ENCODE peak calls at places on chromosome 17, in seven cellular contexts. One of them, this sample, is unnamed.

GRCh38 chr17:673200-673681 is 41.4 kb downstream of the VPS53 start:
- DNase-seq in brain microvascular endothelial cell: no peak
- DNase-seq in stimulated activated CD4-positive, alpha-beta T cell treated with anti-CD3 and anti-CD28 coated beads, TNF-alpha, amount 100 ng/mL, for 24 hours: no peak
- DNase-seq in skeletal muscle cell: no peak
- DNase-seq in NCI-H2081: no peak
- DNase-seq in cardiac fibroblast: no peak
- DNase-seq in NK-92 treated with Interleukin-12 subunit alpha and Interleukin-12 subunit beta, amount 100 ng/mL, for 24 hours: no peak
- DNase-seq in this sample: no peak

GRCh38 chr17:79549111-79549915 is 61.5 kb downstream of the RBFOX3 start:
- DNase-seq in brain microvascular endothelial cell: no peak
- DNase-seq in stimulated activated CD4-positive, alpha-beta T cell treated with anti-CD3 and anti-CD28 coated beads, TNF-alpha, amount 100 ng/mL, for 24 hours: no peak
- DNase-seq in skeletal muscle cell: no peak
- DNase-seq in NCI-H2081: no peak
- DNase-seq in cardiac fibroblast: no peak
- DNase-seq in NK-92 treated with Interleukin-12 subunit alpha and Interleukin-12 subunit beta, amount 100 ng/mL, for 24 hours: no peak
- DNase-seq in this sample: no peak

GRCh38 chr17:74842146-74842598 is 17.5 kb downstream of the GRIN2C start:
- DNase-seq in brain microvascular endothelial cell: no peak
- DNase-seq in stimulated activated CD4-positive, alpha-beta T cell treated with anti-CD3 and anti-CD28 coated beads, TNF-alpha, amount 100 ng/mL, for 24 hours: no peak
- DNase-seq in skeletal muscle cell: no peak
- DNase-seq in NCI-H2081: no peak
- DNase-seq in cardiac fibroblast: no peak
- DNase-seq in NK-92 treated with Interleukin-12 subunit alpha and Interleukin-12 subunit beta, amount 100 ng/mL, for 24 hours: no peak
- DNase-seq in this sample: no peak

GRCh38 chr17:45341389-45342158 is 24.8 kb upstream of the MAP3K14 start:
- DNase-seq in brain microvascular endothelial cell: peak
- DNase-seq in stimulated activated CD4-positive, alpha-beta T cell treated with anti-CD3 and anti-CD28 coated beads, TNF-alpha, amount 100 ng/mL, for 24 hours: no peak
- DNase-seq in skeletal muscle cell: peak
- DNase-seq in NCI-H2081: peak
- DNase-seq in cardiac fibroblast: peak
- DNase-seq in NK-92 treated with Interleukin-12 subunit alpha and Interleukin-12 subunit beta, amount 100 ng/mL, for 24 hours: no peak
- DNase-seq in this sample: peak

GRCh38 chr17:29677139-29677834 is 54.6 kb upstream of the CORO6 start:
- DNase-seq in brain microvascular endothelial cell: no peak
- DNase-seq in stimulated activated CD4-positive, alpha-beta T cell treated with anti-CD3 and anti-CD28 coated beads, TNF-alpha, amount 100 ng/mL, for 24 hours: no peak
- DNase-seq in skeletal muscle cell: peak
- DNase-seq in NCI-H2081: no peak
- DNase-seq in cardiac fibroblast: peak
- DNase-seq in NK-92 treated with Interleukin-12 subunit alpha and Interleukin-12 subunit beta, amount 100 ng/mL, for 24 hours: no peak
- DNase-seq in this sample: peak

GRCh38 chr17:74758846-74759163 is 10.4 kb downstream of the NHERF1 start:
- DNase-seq in brain microvascular endothelial cell: no peak
- DNase-seq in stimulated activated CD4-positive, alpha-beta T cell treated with anti-CD3 and anti-CD28 coated beads, TNF-alpha, amount 100 ng/mL, for 24 hours: no peak
- DNase-seq in skeletal muscle cell: no peak
- DNase-seq in NCI-H2081: no peak
- DNase-seq in cardiac fibroblast: no peak
- DNase-seq in NK-92 treated with Interleukin-12 subunit alpha and Interleukin-12 subunit beta, amount 100 ng/mL, for 24 hours: no peak
- DNase-seq in this sample: no peak

GRCh38 chr17:79883202-79883601 is 44.0 kb upstream of the CBX4 start:
- DNase-seq in brain microvascular endothelial cell: no peak
- DNase-seq in stimulated activated CD4-positive, alpha-beta T cell treated with anti-CD3 and anti-CD28 coated beads, TNF-alpha, amount 100 ng/mL, for 24 hours: no peak
- DNase-seq in skeletal muscle cell: no peak
- DNase-seq in NCI-H2081: no peak
- DNase-seq in cardiac fibroblast: no peak
- DNase-seq in NK-92 treated with Interleukin-12 subunit alpha and Interleukin-12 subunit beta, amount 100 ng/mL, for 24 hours: no peak
- DNase-seq in this sample: no peak

GRCh38 chr17:32783602-32784001 is 93.3 kb downstream of the MYO1D start:
- DNase-seq in brain microvascular endothelial cell: peak
- DNase-seq in stimulated activated CD4-positive, alpha-beta T cell treated with anti-CD3 and anti-CD28 coated beads, TNF-alpha, amount 100 ng/mL, for 24 hours: no peak
- DNase-seq in skeletal muscle cell: no peak
- DNase-seq in NCI-H2081: peak
- DNase-seq in cardiac fibroblast: peak
- DNase-seq in NK-92 treated with Interleukin-12 subunit alpha and Interleukin-12 subunit beta, amount 100 ng/mL, for 24 hours: no peak
- DNase-seq in this sample: peak

GRCh38 chr17:72365857-72366415 is 245.1 kb downstream of the SOX9 start:
- DNase-seq in brain microvascular endothelial cell: no peak
- DNase-seq in stimulated activated CD4-positive, alpha-beta T cell treated with anti-CD3 and anti-CD28 coated beads, TNF-alpha, amount 100 ng/mL, for 24 hours: no peak
- DNase-seq in skeletal muscle cell: no peak
- DNase-seq in NCI-H2081: no peak
- DNase-seq in cardiac fibroblast: peak
- DNase-seq in NK-92 treated with Interleukin-12 subunit alpha and Interleukin-12 subunit beta, amount 100 ng/mL, for 24 hours: no peak
- DNase-seq in this sample: peak

GRCh38 chr17:11285946-11286345 is 44.9 kb downstream of the SHISA6 start:
- DNase-seq in brain microvascular endothelial cell: no peak
- DNase-seq in stimulated activated CD4-positive, alpha-beta T cell treated with anti-CD3 and anti-CD28 coated beads, TNF-alpha, amount 100 ng/mL, for 24 hours: no peak
- DNase-seq in skeletal muscle cell: no peak
- DNase-seq in NCI-H2081: no peak
- DNase-seq in cardiac fibroblast: no peak
- DNase-seq in NK-92 treated with Interleukin-12 subunit alpha and Interleukin-12 subunit beta, amount 100 ng/mL, for 24 hours: no peak
- DNase-seq in this sample: no peak

GRCh38 chr17:81854974-81855774 is 5.2 kb downstream of the P4HB start:
- DNase-seq in brain microvascular endothelial cell: no peak
- DNase-seq in stimulated activated CD4-positive, alpha-beta T cell treated with anti-CD3 and anti-CD28 coated beads, TNF-alpha, amount 100 ng/mL, for 24 hours: no peak
- DNase-seq in skeletal muscle cell: no peak
- DNase-seq in NCI-H2081: peak
- DNase-seq in cardiac fibroblast: no peak
- DNase-seq in NK-92 treated with Interleukin-12 subunit alpha and Interleukin-12 subunit beta, amount 100 ng/mL, for 24 hours: no peak
- DNase-seq in this sample: no peak

GRCh38 chr17:18187816-18188761 is 4.5 kb downstream of the ALKBH5 start:
- DNase-seq in brain microvascular endothelial cell: no peak
- DNase-seq in stimulated activated CD4-positive, alpha-beta T cell treated with anti-CD3 and anti-CD28 coated beads, TNF-alpha, amount 100 ng/mL, for 24 hours: no peak
- DNase-seq in skeletal muscle cell: no peak
- DNase-seq in NCI-H2081: no peak
- DNase-seq in cardiac fibroblast: peak
- DNase-seq in NK-92 treated with Interleukin-12 subunit alpha and Interleukin-12 subunit beta, amount 100 ng/mL, for 24 hours: no peak
- DNase-seq in this sample: no peak

GRCh38 chr17:4547118-4547906 is 7.9 kb downstream of the MYBBP1A start:
- DNase-seq in brain microvascular endothelial cell: no peak
- DNase-seq in stimulated activated CD4-positive, alpha-beta T cell treated with anti-CD3 and anti-CD28 coated beads, TNF-alpha, amount 100 ng/mL, for 24 hours: no peak
- DNase-seq in skeletal muscle cell: no peak
- DNase-seq in NCI-H2081: no peak
- DNase-seq in cardiac fibroblast: no peak
- DNase-seq in NK-92 treated with Interleukin-12 subunit alpha and Interleukin-12 subunit beta, amount 100 ng/mL, for 24 hours: no peak
- DNase-seq in this sample: no peak

GRCh38 chr17:34726536-34727384 is 147.4 kb downstream of the TMEM132E start:
- DNase-seq in brain microvascular endothelial cell: no peak
- DNase-seq in stimulated activated CD4-positive, alpha-beta T cell treated with anti-CD3 and anti-CD28 coated beads, TNF-alpha, amount 100 ng/mL, for 24 hours: no peak
- DNase-seq in skeletal muscle cell: no peak
- DNase-seq in NCI-H2081: no peak
- DNase-seq in cardiac fibroblast: no peak
- DNase-seq in NK-92 treated with Interleukin-12 subunit alpha and Interleukin-12 subunit beta, amount 100 ng/mL, for 24 hours: no peak
- DNase-seq in this sample: no peak

GRCh38 chr17:2214887-2215615 is 88.5 kb downstream of the SMG6 start:
- DNase-seq in brain microvascular endothelial cell: peak
- DNase-seq in stimulated activated CD4-positive, alpha-beta T cell treated with anti-CD3 and anti-CD28 coated beads, TNF-alpha, amount 100 ng/mL, for 24 hours: no peak
- DNase-seq in skeletal muscle cell: no peak
- DNase-seq in NCI-H2081: no peak
- DNase-seq in cardiac fibroblast: peak
- DNase-seq in NK-92 treated with Interleukin-12 subunit alpha and Interleukin-12 subunit beta, amount 100 ng/mL, for 24 hours: no peak
- DNase-seq in this sample: no peak

GRCh38 chr17:48472485-48473281 is 42.7 kb upstream of the SKAP1 start:
- DNase-seq in brain microvascular endothelial cell: peak
- DNase-seq in stimulated activated CD4-positive, alpha-beta T cell treated with anti-CD3 and anti-CD28 coated beads, TNF-alpha, amount 100 ng/mL, for 24 hours: no peak
- DNase-seq in skeletal muscle cell: peak
- DNase-seq in NCI-H2081: peak
- DNase-seq in cardiac fibroblast: peak
- DNase-seq in NK-92 treated with Interleukin-12 subunit alpha and Interleukin-12 subunit beta, amount 100 ng/mL, for 24 hours: peak
- DNase-seq in this sample: no peak

GRCh38 chr17:80018917-80019651 is 16.6 kb downstream of the TBC1D16 start:
- DNase-seq in brain microvascular endothelial cell: no peak
- DNase-seq in stimulated activated CD4-positive, alpha-beta T cell treated with anti-CD3 and anti-CD28 coated beads, TNF-alpha, amount 100 ng/mL, for 24 hours: no peak
- DNase-seq in skeletal muscle cell: no peak
- DNase-seq in NCI-H2081: no peak
- DNase-seq in cardiac fibroblast: no peak
- DNase-seq in NK-92 treated with Interleukin-12 subunit alpha and Interleukin-12 subunit beta, amount 100 ng/mL, for 24 hours: no peak
- DNase-seq in this sample: no peak

GRCh38 chr17:1629647-1630310 is 1.1 kb upstream of the SLC43A2 start:
- DNase-seq in brain microvascular endothelial cell: no peak
- DNase-seq in stimulated activated CD4-positive, alpha-beta T cell treated with anti-CD3 and anti-CD28 coated beads, TNF-alpha, amount 100 ng/mL, for 24 hours: peak
- DNase-seq in skeletal muscle cell: no peak
- DNase-seq in NCI-H2081: no peak
- DNase-seq in cardiac fibroblast: peak
- DNase-seq in NK-92 treated with Interleukin-12 subunit alpha and Interleukin-12 subunit beta, amount 100 ng/mL, for 24 hours: no peak
- DNase-seq in this sample: peak

GRCh38 chr17:2929881-2930533 is 133.4 kb downstream of the OR1D5 start:
- DNase-seq in brain microvascular endothelial cell: peak
- DNase-seq in stimulated activated CD4-positive, alpha-beta T cell treated with anti-CD3 and anti-CD28 coated beads, TNF-alpha, amount 100 ng/mL, for 24 hours: no peak
- DNase-seq in skeletal muscle cell: no peak
- DNase-seq in NCI-H2081: no peak
- DNase-seq in cardiac fibroblast: peak
- DNase-seq in NK-92 treated with Interleukin-12 subunit alpha and Interleukin-12 subunit beta, amount 100 ng/mL, for 24 hours: no peak
- DNase-seq in this sample: no peak

GRCh38 chr17:39165178-39165843 is 650 bp downstream of the ARL5C start:
- DNase-seq in brain microvascular endothelial cell: no peak
- DNase-seq in stimulated activated CD4-positive, alpha-beta T cell treated with anti-CD3 and anti-CD28 coated beads, TNF-alpha, amount 100 ng/mL, for 24 hours: no peak
- DNase-seq in skeletal muscle cell: no peak
- DNase-seq in NCI-H2081: no peak
- DNase-seq in cardiac fibroblast: no peak
- DNase-seq in NK-92 treated with Interleukin-12 subunit alpha and Interleukin-12 subunit beta, amount 100 ng/mL, for 24 hours: no peak
- DNase-seq in this sample: no peak

GRCh38 chr17:73103661-73104335 is 11.3 kb upstream of the SLC39A11 start:
- DNase-seq in brain microvascular endothelial cell: peak
- DNase-seq in stimulated activated CD4-positive, alpha-beta T cell treated with anti-CD3 and anti-CD28 coated beads, TNF-alpha, amount 100 ng/mL, for 24 hours: no peak
- DNase-seq in skeletal muscle cell: no peak
- DNase-seq in NCI-H2081: no peak
- DNase-seq in cardiac fibroblast: no peak
- DNase-seq in NK-92 treated with Interleukin-12 subunit alpha and Interleukin-12 subunit beta, amount 100 ng/mL, for 24 hours: no peak
- DNase-seq in this sample: no peak

GRCh38 chr17:54979657-54980056 is 11.1 kb downstream of the STXBP4 start:
- DNase-seq in brain microvascular endothelial cell: no peak
- DNase-seq in stimulated activated CD4-positive, alpha-beta T cell treated with anti-CD3 and anti-CD28 coated beads, TNF-alpha, amount 100 ng/mL, for 24 hours: no peak
- DNase-seq in skeletal muscle cell: no peak
- DNase-seq in NCI-H2081: peak
- DNase-seq in cardiac fibroblast: no peak
- DNase-seq in NK-92 treated with Interleukin-12 subunit alpha and Interleukin-12 subunit beta, amount 100 ng/mL, for 24 hours: no peak
- DNase-seq in this sample: no peak

GRCh38 chr17:39533891-39534290 is 72.6 kb downstream of the CDK12 start:
- DNase-seq in brain microvascular endothelial cell: no peak
- DNase-seq in stimulated activated CD4-positive, alpha-beta T cell treated with anti-CD3 and anti-CD28 coated beads, TNF-alpha, amount 100 ng/mL, for 24 hours: no peak
- DNase-seq in skeletal muscle cell: no peak
- DNase-seq in NCI-H2081: no peak
- DNase-seq in cardiac fibroblast: no peak
- DNase-seq in NK-92 treated with Interleukin-12 subunit alpha and Interleukin-12 subunit beta, amount 100 ng/mL, for 24 hours: no peak
- DNase-seq in this sample: no peak

GRCh38 chr17:73722163-73722562 is 77.9 kb upstream of the SDK2 start:
- DNase-seq in brain microvascular endothelial cell: no peak
- DNase-seq in stimulated activated CD4-positive, alpha-beta T cell treated with anti-CD3 and anti-CD28 coated beads, TNF-alpha, amount 100 ng/mL, for 24 hours: no peak
- DNase-seq in skeletal muscle cell: no peak
- DNase-seq in NCI-H2081: peak
- DNase-seq in cardiac fibroblast: no peak
- DNase-seq in NK-92 treated with Interleukin-12 subunit alpha and Interleukin-12 subunit beta, amount 100 ng/mL, for 24 hours: no peak
- DNase-seq in this sample: no peak

GRCh38 chr17:78645421-78646295 is 68.5 kb upstream of the DNAH17 start:
- DNase-seq in brain microvascular endothelial cell: peak
- DNase-seq in stimulated activated CD4-positive, alpha-beta T cell treated with anti-CD3 and anti-CD28 coated beads, TNF-alpha, amount 100 ng/mL, for 24 hours: peak
- DNase-seq in skeletal muscle cell: no peak
- DNase-seq in NCI-H2081: no peak
- DNase-seq in cardiac fibroblast: peak
- DNase-seq in NK-92 treated with Interleukin-12 subunit alpha and Interleukin-12 subunit beta, amount 100 ng/mL, for 24 hours: no peak
- DNase-seq in this sample: no peak

GRCh38 chr17:72089453-72089987 is 31.3 kb upstream of the SOX9 start:
- DNase-seq in brain microvascular endothelial cell: no peak
- DNase-seq in stimulated activated CD4-positive, alpha-beta T cell treated with anti-CD3 and anti-CD28 coated beads, TNF-alpha, amount 100 ng/mL, for 24 hours: no peak
- DNase-seq in skeletal muscle cell: no peak
- DNase-seq in NCI-H2081: no peak
- DNase-seq in cardiac fibroblast: no peak
- DNase-seq in NK-92 treated with Interleukin-12 subunit alpha and Interleukin-12 subunit beta, amount 100 ng/mL, for 24 hours: no peak
- DNase-seq in this sample: no peak

GRCh38 chr17:76490112-76490710 is 11.0 kb downstream of the RHBDF2 start:
- DNase-seq in brain microvascular endothelial cell: no peak
- DNase-seq in stimulated activated CD4-positive, alpha-beta T cell treated with anti-CD3 and anti-CD28 coated beads, TNF-alpha, amount 100 ng/mL, for 24 hours: no peak
- DNase-seq in skeletal muscle cell: no peak
- DNase-seq in NCI-H2081: no peak
- DNase-seq in cardiac fibroblast: no peak
- DNase-seq in NK-92 treated with Interleukin-12 subunit alpha and Interleukin-12 subunit beta, amount 100 ng/mL, for 24 hours: no peak
- DNase-seq in this sample: no peak

GRCh38 chr17:71855000-71855399 is 265.8 kb upstream of the SOX9 start:
- DNase-seq in brain microvascular endothelial cell: no peak
- DNase-seq in stimulated activated CD4-positive, alpha-beta T cell treated with anti-CD3 and anti-CD28 coated beads, TNF-alpha, amount 100 ng/mL, for 24 hours: no peak
- DNase-seq in skeletal muscle cell: no peak
- DNase-seq in NCI-H2081: peak
- DNase-seq in cardiac fibroblast: no peak
- DNase-seq in NK-92 treated with Interleukin-12 subunit alpha and Interleukin-12 subunit beta, amount 100 ng/mL, for 24 hours: no peak
- DNase-seq in this sample: no peak

GRCh38 chr17:48483471-48484131 is 47.2 kb downstream of the HOXB1 start:
- DNase-seq in brain microvascular endothelial cell: peak
- DNase-seq in stimulated activated CD4-positive, alpha-beta T cell treated with anti-CD3 and anti-CD28 coated beads, TNF-alpha, amount 100 ng/mL, for 24 hours: no peak
- DNase-seq in skeletal muscle cell: peak
- DNase-seq in NCI-H2081: no peak
- DNase-seq in cardiac fibroblast: peak
- DNase-seq in NK-92 treated with Interleukin-12 subunit alpha and Interleukin-12 subunit beta, amount 100 ng/mL, for 24 hours: no peak
- DNase-seq in this sample: peak

GRCh38 chr17:32656851-32657250 is 170.1 kb downstream of the CDK5R1 start:
- DNase-seq in brain microvascular endothelial cell: no peak
- DNase-seq in stimulated activated CD4-positive, alpha-beta T cell treated with anti-CD3 and anti-CD28 coated beads, TNF-alpha, amount 100 ng/mL, for 24 hours: no peak
- DNase-seq in skeletal muscle cell: no peak
- DNase-seq in NCI-H2081: no peak
- DNase-seq in cardiac fibroblast: no peak
- DNase-seq in NK-92 treated with Interleukin-12 subunit alpha and Interleukin-12 subunit beta, amount 100 ng/mL, for 24 hours: no peak
- DNase-seq in this sample: no peak

GRCh38 chr17:1055751-1056645 is 59.1 kb downstream of the TIMM22 start:
- DNase-seq in brain microvascular endothelial cell: peak
- DNase-seq in stimulated activated CD4-positive, alpha-beta T cell treated with anti-CD3 and anti-CD28 coated beads, TNF-alpha, amount 100 ng/mL, for 24 hours: no peak
- DNase-seq in skeletal muscle cell: no peak
- DNase-seq in NCI-H2081: peak
- DNase-seq in cardiac fibroblast: peak
- DNase-seq in NK-92 treated with Interleukin-12 subunit alpha and Interleukin-12 subunit beta, amount 100 ng/mL, for 24 hours: no peak
- DNase-seq in this sample: peak

GRCh38 chr17:78409191-78409621 is 30.8 kb downstream of the PGS1 start:
- DNase-seq in brain microvascular endothelial cell: no peak
- DNase-seq in stimulated activated CD4-positive, alpha-beta T cell treated with anti-CD3 and anti-CD28 coated beads, TNF-alpha, amount 100 ng/mL, for 24 hours: no peak
- DNase-seq in skeletal muscle cell: no peak
- DNase-seq in NCI-H2081: peak
- DNase-seq in cardiac fibroblast: no peak
- DNase-seq in NK-92 treated with Interleukin-12 subunit alpha and Interleukin-12 subunit beta, amount 100 ng/mL, for 24 hours: no peak
- DNase-seq in this sample: no peak

GRCh38 chr17:67246398-67246647 is 1.3 kb upstream of the HELZ start:
- DNase-seq in brain microvascular endothelial cell: no peak
- DNase-seq in stimulated activated CD4-positive, alpha-beta T cell treated with anti-CD3 and anti-CD28 coated beads, TNF-alpha, amount 100 ng/mL, for 24 hours: no peak
- DNase-seq in skeletal muscle cell: no peak
- DNase-seq in NCI-H2081: no peak
- DNase-seq in cardiac fibroblast: no peak
- DNase-seq in NK-92 treated with Interleukin-12 subunit alpha and Interleukin-12 subunit beta, amount 100 ng/mL, for 24 hours: no peak
- DNase-seq in this sample: no peak

This sample was measured in fibroblast of the conjunctiva.